ENCODE peak calls at places on chromosomes 16 and 17, in five cellular contexts. One of them, this sample, is unnamed.

GRCh38 chr17:40038882-40039513 is 15.2 kb downstream of the MED24 start:
- DNase-seq in HepG2: peak
- DNase-seq in activated CD8-positive, alpha-beta T cell treated with anti-CD3 and anti-CD28 coated beads for 36 hours: no peak
- DNase-seq in PC-9: no peak
- DNase-seq in GM10248: no peak
- DNase-seq in this sample: peak

GRCh38 chr16:1614226-1615102 is 2.3 kb downstream of the CRAMP1 start:
- DNase-seq in activated CD8-positive, alpha-beta T cell treated with anti-CD3 and anti-CD28 coated beads for 36 hours: peak
- DNase-seq in PC-9: no peak
- DNase-seq in GM10248: peak
- DNase-seq in HepG2: no peak
- DNase-seq in this sample: peak

GRCh38 chr16:3149630-3150345 is 15.0 kb downstream of the ZNF213 start:
- DNase-seq in PC-9: peak
- DNase-seq in GM10248: peak
- DNase-seq in HepG2: no peak
- DNase-seq in activated CD8-positive, alpha-beta T cell treated with anti-CD3 and anti-CD28 coated beads for 36 hours: peak
- DNase-seq in this sample: peak

GRCh38 chr17:7702776-7703175 is 2.2 kb upstream of the EFNB3 start:
- DNase-seq in PC-9: no peak
- DNase-seq in HepG2: no peak
- DNase-seq in activated CD8-positive, alpha-beta T cell treated with anti-CD3 and anti-CD28 coated beads for 36 hours: no peak
- DNase-seq in GM10248: no peak
- DNase-seq in this sample: no peak

GRCh38 chr17:83126275-83126930 is 47.0 kb downstream of the METRNL start:
- DNase-seq in PC-9: no peak
- DNase-seq in activated CD8-positive, alpha-beta T cell treated with anti-CD3 and anti-CD28 coated beads for 36 hours: no peak
- DNase-seq in HepG2: no peak
- DNase-seq in GM10248: no peak
- DNase-seq in this sample: no peak

GRCh38 chr17:39240631-39241030 is 14.9 kb upstream of the STAC2 start:
- DNase-seq in PC-9: no peak
- DNase-seq in GM10248: no peak
- DNase-seq in HepG2: no peak
- DNase-seq in activated CD8-positive, alpha-beta T cell treated with anti-CD3 and anti-CD28 coated beads for 36 hours: no peak
- DNase-seq in this sample: no peak

GRCh38 chr16:8729779-8730334 is 55.4 kb downstream of the ABAT start:
- DNase-seq in GM10248: no peak
- DNase-seq in HepG2: no peak
- DNase-seq in PC-9: no peak
- DNase-seq in activated CD8-positive, alpha-beta T cell treated with anti-CD3 and anti-CD28 coated beads for 36 hours: no peak
- DNase-seq in this sample: no peak

GRCh38 chr16:12392585-12393089 is 411.1 kb downstream of the CPPED1 start:
- DNase-seq in PC-9: no peak
- DNase-seq in activated CD8-positive, alpha-beta T cell treated with anti-CD3 and anti-CD28 coated beads for 36 hours: no peak
- DNase-seq in HepG2: no peak
- DNase-seq in GM10248: no peak
- DNase-seq in this sample: no peak

GRCh38 chr17:65314212-65314611 is 177.0 kb downstream of the RGS9 start:
- DNase-seq in GM10248: no peak
- DNase-seq in PC-9: no peak
- DNase-seq in activated CD8-positive, alpha-beta T cell treated with anti-CD3 and anti-CD28 coated beads for 36 hours: peak
- DNase-seq in HepG2: no peak
- DNase-seq in this sample: no peak

GRCh38 chr17:8041249-8041928 is 2.5 kb downstream of the ALOX15B start:
- DNase-seq in HepG2: peak
- DNase-seq in activated CD8-positive, alpha-beta T cell treated with anti-CD3 and anti-CD28 coated beads for 36 hours: peak
- DNase-seq in GM10248: peak
- DNase-seq in PC-9: peak
- DNase-seq in this sample: peak

GRCh38 chr17:82985973-82986372 is 93.4 kb upstream of the METRNL start:
- DNase-seq in HepG2: no peak
- DNase-seq in activated CD8-positive, alpha-beta T cell treated with anti-CD3 and anti-CD28 coated beads for 36 hours: peak
- DNase-seq in PC-9: no peak
- DNase-seq in GM10248: no peak
- DNase-seq in this sample: peak

GRCh38 chr17:36918260-36918691 is 19.0 kb upstream of the LHX1 start:
- DNase-seq in PC-9: peak
- DNase-seq in activated CD8-positive, alpha-beta T cell treated with anti-CD3 and anti-CD28 coated beads for 36 hours: peak
- DNase-seq in HepG2: no peak
- DNase-seq in GM10248: no peak
- DNase-seq in this sample: no peak

GRCh38 chr17:38586788-38587187 is 19.0 kb downstream of the SRCIN1 start:
- DNase-seq in activated CD8-positive, alpha-beta T cell treated with anti-CD3 and anti-CD28 coated beads for 36 hours: no peak
- DNase-seq in PC-9: no peak
- DNase-seq in GM10248: no peak
- DNase-seq in HepG2: no peak
- DNase-seq in this sample: no peak

GRCh38 chr17:68819465-68819864 is 135.7 kb downstream of the ABCA8 start:
- DNase-seq in PC-9: no peak
- DNase-seq in activated CD8-positive, alpha-beta T cell treated with anti-CD3 and anti-CD28 coated beads for 36 hours: no peak
- DNase-seq in HepG2: no peak
- DNase-seq in GM10248: no peak
- DNase-seq in this sample: no peak

GRCh38 chr17:77572851-77573250 is 385.7 kb upstream of the TNRC6C start:
- DNase-seq in activated CD8-positive, alpha-beta T cell treated with anti-CD3 and anti-CD28 coated beads for 36 hours: no peak
- DNase-seq in HepG2: no peak
- DNase-seq in PC-9: no peak
- DNase-seq in GM10248: no peak
- DNase-seq in this sample: no peak

GRCh38 chr17:30920282-30920681 is 1.5 kb upstream of the ADAP2 start:
- DNase-seq in GM10248: no peak
- DNase-seq in PC-9: no peak
- DNase-seq in HepG2: peak
- DNase-seq in activated CD8-positive, alpha-beta T cell treated with anti-CD3 and anti-CD28 coated beads for 36 hours: no peak
- DNase-seq in this sample: no peak

GRCh38 chr17:73748521-73748920 is 104.3 kb upstream of the SDK2 start:
- DNase-seq in GM10248: no peak
- DNase-seq in activated CD8-positive, alpha-beta T cell treated with anti-CD3 and anti-CD28 coated beads for 36 hours: no peak
- DNase-seq in HepG2: no peak
- DNase-seq in PC-9: no peak
- DNase-seq in this sample: no peak

GRCh38 chr17:76710863-76711611 is at the start of gene MXRA7:
- DNase-seq in HepG2: no peak
- DNase-seq in PC-9: no peak
- DNase-seq in GM10248: peak
- DNase-seq in activated CD8-positive, alpha-beta T cell treated with anti-CD3 and anti-CD28 coated beads for 36 hours: peak
- DNase-seq in this sample: peak

GRCh38 chr17:66957951-66958579 is 6.4 kb upstream of the CACNG4 start:
- DNase-seq in HepG2: peak
- DNase-seq in activated CD8-positive, alpha-beta T cell treated with anti-CD3 and anti-CD28 coated beads for 36 hours: no peak
- DNase-seq in GM10248: no peak
- DNase-seq in PC-9: no peak
- DNase-seq in this sample: no peak

GRCh38 chr17:67390646-67391480 is 13.8 kb downstream of the PITPNC1 start:
- DNase-seq in PC-9: peak
- DNase-seq in GM10248: peak
- DNase-seq in HepG2: peak
- DNase-seq in activated CD8-positive, alpha-beta T cell treated with anti-CD3 and anti-CD28 coated beads for 36 hours: peak
- DNase-seq in this sample: peak

GRCh38 chr17:80116923-80117380 is 15.6 kb downstream of the GAA start:
- DNase-seq in GM10248: no peak
- DNase-seq in HepG2: no peak
- DNase-seq in PC-9: no peak
- DNase-seq in activated CD8-positive, alpha-beta T cell treated with anti-CD3 and anti-CD28 coated beads for 36 hours: no peak
- DNase-seq in this sample: no peak

GRCh38 chr16:12896562-12896961 is 4.8 kb upstream of the SHISA9 start:
- DNase-seq in HepG2: peak
- DNase-seq in PC-9: peak
- DNase-seq in activated CD8-positive, alpha-beta T cell treated with anti-CD3 and anti-CD28 coated beads for 36 hours: no peak
- DNase-seq in GM10248: no peak
- DNase-seq in this sample: peak

GRCh38 chr17:36609498-36609862 is 8.1 kb downstream of the MRM1 start:
- DNase-seq in HepG2: no peak
- DNase-seq in PC-9: no peak
- DNase-seq in activated CD8-positive, alpha-beta T cell treated with anti-CD3 and anti-CD28 coated beads for 36 hours: no peak
- DNase-seq in GM10248: no peak
- DNase-seq in this sample: no peak

GRCh38 chr16:26856791-26857190 is 209.9 kb upstream of the C16orf82 start:
- DNase-seq in activated CD8-positive, alpha-beta T cell treated with anti-CD3 and anti-CD28 coated beads for 36 hours: no peak
- DNase-seq in PC-9: no peak
- DNase-seq in GM10248: no peak
- DNase-seq in HepG2: no peak
- DNase-seq in this sample: no peak

GRCh38 chr17:77185137-77185536 is 44.4 kb downstream of the SEC14L1 start:
- DNase-seq in activated CD8-positive, alpha-beta T cell treated with anti-CD3 and anti-CD28 coated beads for 36 hours: no peak
- DNase-seq in PC-9: no peak
- DNase-seq in GM10248: no peak
- DNase-seq in HepG2: no peak
- DNase-seq in this sample: no peak

GRCh38 chr16:1499756-1500464 is 6.8 kb downstream of the TELO2 start:
- DNase-seq in PC-9: no peak
- DNase-seq in GM10248: no peak
- DNase-seq in HepG2: no peak
- DNase-seq in activated CD8-positive, alpha-beta T cell treated with anti-CD3 and anti-CD28 coated beads for 36 hours: no peak
- DNase-seq in this sample: no peak

GRCh38 chr16:4994719-4995434 is 36.7 kb downstream of the SEC14L5 start:
- DNase-seq in GM10248: no peak
- DNase-seq in HepG2: no peak
- DNase-seq in PC-9: no peak
- DNase-seq in activated CD8-positive, alpha-beta T cell treated with anti-CD3 and anti-CD28 coated beads for 36 hours: no peak
- DNase-seq in this sample: no peak

GRCh38 chr17:49455226-49455968 is 39.7 kb upstream of the NGFR start:
- DNase-seq in GM10248: no peak
- DNase-seq in activated CD8-positive, alpha-beta T cell treated with anti-CD3 and anti-CD28 coated beads for 36 hours: no peak
- DNase-seq in HepG2: no peak
- DNase-seq in PC-9: no peak
- DNase-seq in this sample: no peak

GRCh38 chr16:57997528-57998265 is 2.8 kb downstream of the ZNF319 start:
- DNase-seq in HepG2: no peak
- DNase-seq in GM10248: no peak
- DNase-seq in PC-9: no peak
- DNase-seq in activated CD8-positive, alpha-beta T cell treated with anti-CD3 and anti-CD28 coated beads for 36 hours: no peak
- DNase-seq in this sample: no peak

GRCh38 chr16:84144301-84144858 is 597 bp downstream of the HSDL1 start:
- DNase-seq in GM10248: peak
- DNase-seq in activated CD8-positive, alpha-beta T cell treated with anti-CD3 and anti-CD28 coated beads for 36 hours: peak
- DNase-seq in HepG2: no peak
- DNase-seq in PC-9: no peak
- DNase-seq in this sample: peak
- TF ChIP-seq CTCF in GM10248: peak
- TF ChIP-seq CTCF in activated CD8-positive, alpha-beta T cell treated with anti-CD3 and anti-CD28 coated beads for 36 hours: no peak
- TF ChIP-seq CTCF in HepG2: peak
- TF ChIP-seq CTCF in PC-9: no peak
- TF ChIP-seq CTCF in this sample: no peak

GRCh38 chr17:46061435-46061834 is 62.4 kb downstream of the STH start:
- DNase-seq in PC-9: no peak
- DNase-seq in activated CD8-positive, alpha-beta T cell treated with anti-CD3 and anti-CD28 coated beads for 36 hours: no peak
- DNase-seq in GM10248: no peak
- DNase-seq in HepG2: no peak
- DNase-seq in this sample: no peak
- TF ChIP-seq CTCF in PC-9: peak
- TF ChIP-seq CTCF in activated CD8-positive, alpha-beta T cell treated with anti-CD3 and anti-CD28 coated beads for 36 hours: peak
- TF ChIP-seq CTCF in GM10248: no peak
- TF ChIP-seq CTCF in HepG2: peak
- TF ChIP-seq CTCF in this sample: no peak

DNA sequence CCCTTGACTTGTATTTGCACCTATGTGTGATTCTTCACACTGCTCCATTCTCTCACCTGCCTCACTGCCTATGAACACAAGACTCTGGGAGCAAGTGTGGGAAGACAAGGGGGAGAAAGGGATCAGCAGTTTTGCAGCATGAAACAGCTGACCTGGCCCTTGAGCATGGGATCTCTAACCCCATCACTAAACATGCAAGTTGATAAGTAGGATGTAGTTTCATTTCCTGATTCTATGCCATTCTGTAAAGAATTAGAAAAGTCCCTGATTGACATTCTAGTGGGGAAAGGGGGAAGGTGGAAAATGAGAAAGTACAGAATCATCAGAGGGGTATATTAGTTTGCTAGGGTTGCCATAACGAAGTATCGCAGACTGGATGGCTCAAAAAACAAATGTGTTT is 25.3 kb upstream of the MYOCD start:
- DNase-seq in activated CD8-positive, alpha-beta T cell treated with anti-CD3 and anti-CD28 coated beads for 36 hours: no peak
- DNase-seq in HepG2: no peak
- DNase-seq in GM10248: no peak
- DNase-seq in PC-9: no peak
- DNase-seq in this sample: no peak
- TF ChIP-seq CTCF in activated CD8-positive, alpha-beta T cell treated with anti-CD3 and anti-CD28 coated beads for 36 hours: no peak
- TF ChIP-seq CTCF in HepG2: no peak
- TF ChIP-seq CTCF in GM10248: no peak
- TF ChIP-seq CTCF in PC-9: no peak
- TF ChIP-seq CTCF in this sample: no peak

GRCh38 chr16:56671706-56672105 is 2.1 kb downstream of the MT1H start:
- DNase-seq in GM10248: no peak
- DNase-seq in HepG2: no peak
- DNase-seq in activated CD8-positive, alpha-beta T cell treated with anti-CD3 and anti-CD28 coated beads for 36 hours: no peak
- DNase-seq in PC-9: no peak
- DNase-seq in this sample: no peak

GRCh38 chr16:56675685-56676210 is 6.1 kb downstream of the MT1H start:
- DNase-seq in PC-9: no peak
- DNase-seq in GM10248: no peak
- DNase-seq in activated CD8-positive, alpha-beta T cell treated with anti-CD3 and anti-CD28 coated beads for 36 hours: peak
- DNase-seq in HepG2: no peak
- DNase-seq in this sample: no peak

GRCh38 chr16:56670640-56670934 is 973 bp downstream of the MT1H start:
- DNase-seq in PC-9: no peak
- DNase-seq in activated CD8-positive, alpha-beta T cell treated with anti-CD3 and anti-CD28 coated beads for 36 hours: no peak
- DNase-seq in HepG2: no peak
- DNase-seq in GM10248: no peak
- DNase-seq in this sample: no peak

GRCh38 chr16:56672761-56673536 is 3.3 kb downstream of the MT1H start:
- DNase-seq in PC-9: no peak
- DNase-seq in HepG2: no peak
- DNase-seq in activated CD8-positive, alpha-beta T cell treated with anti-CD3 and anti-CD28 coated beads for 36 hours: no peak
- DNase-seq in GM10248: no peak
- DNase-seq in this sample: no peak

DNA sequence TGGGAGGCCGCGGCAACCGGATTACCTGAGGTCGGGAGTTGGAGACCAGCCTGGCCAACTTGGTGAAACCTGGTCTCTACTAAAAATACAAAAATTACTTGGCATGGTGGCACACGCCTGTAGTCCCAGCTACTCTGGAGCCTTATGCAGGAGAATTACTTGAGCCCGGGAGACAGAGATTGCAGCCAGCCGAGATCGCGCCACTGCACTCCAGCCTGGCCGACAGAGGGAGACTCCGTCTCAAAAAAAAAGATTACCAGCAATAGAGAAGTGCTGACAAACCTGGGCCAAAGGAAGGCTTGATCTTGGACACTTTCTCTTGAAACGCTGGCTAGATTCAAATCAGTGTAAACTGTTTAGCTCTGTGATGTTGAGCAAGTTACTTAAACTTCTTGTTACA is 4.3 kb downstream of the MT1H start:
- DNase-seq in HepG2: peak
- DNase-seq in activated CD8-positive, alpha-beta T cell treated with anti-CD3 and anti-CD28 coated beads for 36 hours: peak
- DNase-seq in PC-9: no peak
- DNase-seq in GM10248: no peak
- DNase-seq in this sample: no peak
- TF ChIP-seq CTCF in HepG2: peak
- TF ChIP-seq CTCF in activated CD8-positive, alpha-beta T cell treated with anti-CD3 and anti-CD28 coated beads for 36 hours: peak
- TF ChIP-seq CTCF in PC-9: peak
- TF ChIP-seq CTCF in GM10248: peak
- TF ChIP-seq CTCF in this sample: peak

This sample was measured in GM13976.